ENCODE peak calls at places on chromosomes 1 and 21, in eight cellular contexts. M is MM.1S, G is tibial nerve, T is lung, B is PC-9, O is hepatocyte, Q is kidney epithelial cell, R is AG09319. V is an unnamed sample.

GRCh38 chr1:198523183-198523942 is 17.1 kb downstream of the ATP6V1G3 start:
- DNase-seq in M (no peak), G (no peak), T (no peak), B (no peak), O (no peak), Q (no peak), R (no peak), V (no peak)

GRCh38 chr1:20840731-20841130 is 53.6 kb upstream of the HP1BP3 start:
- DNase-seq in M (no peak), G (no peak), T (no peak), B (no peak), O (no peak), Q (no peak), R (no peak), V (no peak)

GRCh38 chr1:202306535-202307345 is 35.0 kb downstream of the UBE2T start:
- DNase-seq in M (no peak), G (no peak), T (no peak), B (no peak), O (no peak), Q (no peak), R (no peak), V (no peak)

GRCh38 chr1:228695015-228695955 is 40.0 kb upstream of the RHOU start:
- DNase-seq in M (no peak), G (no peak), T (no peak), B (no peak), O (no peak), Q (no peak), R (no peak), V (no peak)

GRCh38 chr21:41600116-41600515 is 92.2 kb upstream of the TMPRSS2 start:
- DNase-seq in M (no peak), G (no peak), T (no peak), B (no peak), O (no peak), Q (no peak), R (no peak), V (no peak)

GRCh38 chr1:243316366-243316989 is 60.6 kb downstream of the SDCCAG8 start:
- DNase-seq in M (no peak), G (no peak), T (no peak), B (no peak), O (no peak), Q (no peak), R (no peak), V (no peak)

GRCh38 chr1:210586785-210587184 is 258.1 kb downstream of the HHAT start:
- DNase-seq in M (no peak), G (no peak), T (no peak), B (no peak), O (no peak), Q (no peak), R (no peak), V (no peak)

GRCh38 chr1:228340686-228341449 is 65.8 kb downstream of the TRIM11 start:
- DNase-seq in M (no peak), G (peak), T (no peak), B (no peak), O (no peak), Q (no peak), R (no peak), V (no peak)

GRCh38 chr1:157773723-157774350 is 3.1 kb downstream of the FCRL2 start:
- DNase-seq in M (peak), G (no peak), T (no peak), B (no peak), O (peak), Q (no peak), R (no peak), V (no peak)

GRCh38 chr1:205182930-205183329 is 28.6 kb downstream of the DSTYK start:
- DNase-seq in M (no peak), G (no peak), T (no peak), B (no peak), O (no peak), Q (no peak), R (no peak), V (no peak)

GRCh38 chr1:195637474-195637873 is 970.8 kb downstream of the KCNT2 start:
- DNase-seq in M (no peak), G (no peak), T (no peak), B (no peak), O (no peak), Q (no peak), R (no peak), V (no peak)

GRCh38 chr1:6127587-6128163 is 52.4 kb downstream of the CHD5 start:
- DNase-seq in M (peak), G (peak), T (peak), B (peak), O (peak), Q (no peak), R (no peak), V (peak)

GRCh38 chr1:31689821-31690220 is 14.0 kb downstream of the COL16A1 start:
- DNase-seq in M (no peak), G (no peak), T (no peak), B (peak), O (peak), Q (peak), R (peak), V (no peak)

GRCh38 chr1:184840596-184840995 is 85.9 kb upstream of the EDEM3 start:
- DNase-seq in M (no peak), G (no peak), T (no peak), B (no peak), O (no peak), Q (no peak), R (no peak), V (no peak)

GRCh38 chr1:229025576-229025975 is 245.3 kb upstream of the RAB4A start:
- DNase-seq in M (no peak), G (no peak), T (no peak), B (no peak), O (no peak), Q (no peak), R (no peak), V (no peak)

GRCh38 chr1:109671067-109671466 is 3.2 kb downstream of the GSTM2 start:
- DNase-seq in M (peak), G (no peak), T (peak), B (no peak), O (no peak), Q (no peak), R (no peak), V (no peak)

DNA sequence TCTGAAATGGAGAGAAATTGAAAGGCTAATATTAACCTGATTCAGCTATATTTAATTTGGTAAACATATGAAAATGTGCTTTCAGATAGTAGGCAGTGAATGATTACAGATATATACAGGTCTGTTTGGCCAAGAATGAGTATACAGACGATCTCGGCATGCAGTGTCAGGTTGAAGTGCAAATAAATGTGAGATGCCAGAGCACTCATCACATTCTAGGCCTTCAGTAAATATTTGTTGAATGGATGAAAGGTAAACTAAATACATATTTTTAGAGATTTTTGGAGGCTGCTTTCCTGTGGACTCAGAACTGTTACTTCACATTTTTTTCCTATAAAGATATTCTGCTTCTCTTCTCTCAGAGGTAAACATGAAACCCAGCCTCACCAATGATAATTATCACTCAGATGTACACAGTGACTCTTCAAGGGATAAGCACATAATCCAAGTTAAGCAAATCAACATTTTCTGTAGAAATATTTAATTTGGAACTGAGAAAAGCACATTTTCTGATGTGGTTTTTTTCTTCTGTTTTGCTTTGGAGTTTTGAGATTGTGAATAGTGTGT is 702.9 kb downstream of the BRINP3 start:
- DNase-seq in M (no peak), G (no peak), T (no peak), B (no peak), O (no peak), Q (no peak), R (no peak), V (no peak)
- TF ChIP-seq CTCF in M (no peak), G (no peak), T (no peak), B (no peak), O (no peak), Q (no peak), R (no peak), V (no peak)

DNA sequence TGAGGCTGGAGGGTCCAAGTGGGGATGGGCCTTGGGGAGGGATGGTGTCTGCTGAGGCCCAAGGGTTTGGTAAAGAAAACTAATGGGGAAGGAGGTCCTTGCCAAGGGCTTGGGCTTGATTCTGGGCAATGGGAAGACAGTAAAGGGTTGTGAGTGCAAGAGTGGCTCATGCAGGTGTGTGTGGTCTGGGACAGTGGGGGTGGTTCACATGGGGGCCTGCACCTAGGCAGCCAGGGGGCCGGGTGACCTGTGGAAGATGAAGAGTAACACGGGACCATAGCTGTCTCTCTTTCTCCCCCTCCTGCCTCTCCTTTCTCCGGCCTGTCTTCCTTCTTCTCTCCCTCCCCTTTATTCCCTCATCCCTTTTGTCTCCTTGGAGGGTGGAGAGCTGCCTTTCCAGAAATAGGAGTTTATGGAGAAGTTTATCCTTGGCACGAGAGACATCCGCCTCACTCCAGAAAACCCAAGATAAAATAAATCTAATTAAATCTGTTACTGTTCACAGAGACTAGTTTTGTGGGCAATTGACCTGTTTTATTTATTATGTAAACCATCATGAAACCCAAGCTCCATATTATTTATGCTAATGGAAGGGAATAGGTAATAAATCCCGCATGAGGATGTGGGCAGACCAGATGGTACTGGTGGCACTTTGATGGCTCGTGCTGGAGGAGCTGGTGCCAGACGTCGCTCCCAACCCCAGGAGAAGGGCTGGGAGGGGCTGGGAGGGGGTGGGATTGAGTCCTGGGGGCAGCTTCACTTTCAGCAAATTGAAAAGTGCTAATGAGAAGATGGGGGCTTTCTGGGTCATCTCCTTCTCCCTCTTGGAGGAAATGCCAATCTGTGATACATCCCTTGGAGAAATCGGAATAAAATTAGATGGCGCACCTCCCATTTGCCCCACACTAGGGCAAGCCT is 272.9 kb upstream of the CSF3R start:
- DNase-seq in M (no peak), G (no peak), T (no peak), B (no peak), O (no peak), Q (no peak), R (no peak), V (no peak)
- TF ChIP-seq CTCF in M (no peak), G (no peak), T (no peak), B (no peak), O (no peak), Q (no peak), R (no peak), V (no peak)

GRCh38 chr21:34548782-34549376 is 36.9 kb upstream of the KCNE1 start:
- DNase-seq in M (peak), G (no peak), T (no peak), B (no peak), O (no peak), Q (no peak), R (no peak), V (no peak)

GRCh38 chr21:34543017-34543416 is 31.0 kb upstream of the KCNE1 start:
- DNase-seq in M (no peak), G (no peak), T (no peak), B (no peak), O (no peak), Q (no peak), R (no peak), V (no peak)

GRCh38 chr21:34545079-34545884 is 33.3 kb upstream of the KCNE1 start:
- DNase-seq in M (peak), G (no peak), T (peak), B (peak), O (peak), Q (peak), R (peak), V (no peak)

GRCh38 chr21:34546556-34546955 is 34.5 kb upstream of the KCNE1 start:
- DNase-seq in M (no peak), G (no peak), T (no peak), B (no peak), O (no peak), Q (no peak), R (no peak), V (no peak)

DNA sequence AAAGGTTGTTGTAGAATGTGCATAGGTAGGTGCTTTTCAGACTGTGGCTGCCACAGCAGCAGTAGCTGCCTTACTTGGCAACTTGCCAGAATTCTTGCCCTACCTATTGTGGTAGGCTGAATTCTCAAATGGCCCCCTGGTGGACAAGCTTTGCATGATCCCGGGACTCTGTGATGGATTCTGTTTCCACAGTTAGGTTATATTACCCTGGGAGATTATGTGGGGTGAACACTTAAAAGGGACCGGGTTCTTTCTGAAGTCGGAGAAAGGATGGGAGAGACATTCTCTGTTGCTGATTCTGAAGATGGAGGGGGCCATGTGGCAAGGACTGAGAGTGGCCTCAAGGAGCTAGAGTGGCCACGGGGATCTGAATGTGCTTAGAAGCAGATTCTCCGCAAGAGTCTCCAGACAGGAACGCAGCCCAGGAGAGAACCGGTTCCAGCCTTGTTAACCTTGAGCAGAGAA is 32.1 kb upstream of the KCNE1 start:
- DNase-seq in M (peak), G (no peak), T (peak), B (peak), O (peak), Q (no peak), R (no peak), V (peak)
- TF ChIP-seq CTCF in M (peak), G (peak), T (peak), B (peak), O (peak), Q (peak), R (peak), V (peak)

GRCh38 chr1:3594706-3595377 is 16.5 kb downstream of the MEGF6 start:
- DNase-seq in M (no peak), G (no peak), T (no peak), B (no peak), O (no peak), Q (no peak), R (no peak), V (no peak)

GRCh38 chr1:3597599-3597964 is 13.7 kb downstream of the MEGF6 start:
- DNase-seq in M (no peak), G (no peak), T (no peak), B (no peak), O (no peak), Q (no peak), R (no peak), V (no peak)

GRCh38 chr1:3598051-3598471 is 13.2 kb downstream of the MEGF6 start:
- DNase-seq in M (no peak), G (no peak), T (peak), B (no peak), O (peak), Q (no peak), R (no peak), V (no peak)

GRCh38 chr1:3596663-3597598 is 14.4 kb downstream of the MEGF6 start:
- DNase-seq in M (no peak), G (no peak), T (no peak), B (no peak), O (no peak), Q (no peak), R (no peak), V (no peak)

DNA sequence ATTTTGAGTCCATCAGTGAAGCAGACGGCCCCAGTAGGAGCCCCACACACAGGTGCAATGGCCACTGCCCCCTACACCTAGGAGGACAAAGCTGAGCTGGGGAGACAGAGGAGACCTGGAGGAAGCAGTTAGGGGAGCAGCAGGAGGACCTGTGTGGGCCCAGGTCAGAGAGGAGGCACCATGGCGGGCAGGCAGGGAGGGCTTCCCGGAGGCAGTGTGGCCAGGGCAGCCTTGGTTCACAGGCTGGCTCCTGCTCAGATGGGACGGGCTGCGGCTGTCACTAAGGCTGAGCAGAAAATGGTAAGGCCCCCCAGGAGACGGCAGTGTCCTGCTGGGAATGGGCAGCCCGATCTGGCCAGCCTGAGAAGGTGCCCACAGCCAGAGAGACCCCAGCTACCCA is 15.4 kb downstream of the MEGF6 start:
- DNase-seq in M (no peak), G (no peak), T (no peak), B (no peak), O (no peak), Q (no peak), R (no peak), V (no peak)
- TF ChIP-seq CTCF in M (no peak), G (no peak), T (no peak), B (no peak), O (no peak), Q (no peak), R (no peak), V (no peak)

GRCh38 chr1:9805006-9805526 is 18.7 kb downstream of the CLSTN1 start:
- DNase-seq in M (no peak), G (no peak), T (no peak), B (no peak), O (no peak), Q (no peak), R (no peak), V (no peak)
- TF ChIP-seq CTCF in M (no peak), G (no peak), T (no peak), B (no peak), O (no peak), Q (no peak), R (no peak), V (no peak)

GRCh38 chr1:11069233-11069950 is 9.6 kb upstream of the SRM start:
- DNase-seq in M (no peak), G (no peak), T (no peak), B (no peak), O (no peak), Q (no peak), R (no peak), V (no peak)

GRCh38 chr1:11068556-11069232 is 8.9 kb upstream of the SRM start:
- DNase-seq in M (no peak), G (no peak), T (no peak), B (no peak), O (no peak), Q (no peak), R (no peak), V (no peak)

GRCh38 chr1:11070876-11071275 is 11.1 kb upstream of the SRM start:
- DNase-seq in M (no peak), G (no peak), T (no peak), B (no peak), O (no peak), Q (no peak), R (no peak), V (no peak)

GRCh38 chr1:11071463-11072215 is 11.8 kb upstream of the SRM start:
- DNase-seq in M (no peak), G (no peak), T (no peak), B (no peak), O (no peak), Q (no peak), R (no peak), V (no peak)

DNA sequence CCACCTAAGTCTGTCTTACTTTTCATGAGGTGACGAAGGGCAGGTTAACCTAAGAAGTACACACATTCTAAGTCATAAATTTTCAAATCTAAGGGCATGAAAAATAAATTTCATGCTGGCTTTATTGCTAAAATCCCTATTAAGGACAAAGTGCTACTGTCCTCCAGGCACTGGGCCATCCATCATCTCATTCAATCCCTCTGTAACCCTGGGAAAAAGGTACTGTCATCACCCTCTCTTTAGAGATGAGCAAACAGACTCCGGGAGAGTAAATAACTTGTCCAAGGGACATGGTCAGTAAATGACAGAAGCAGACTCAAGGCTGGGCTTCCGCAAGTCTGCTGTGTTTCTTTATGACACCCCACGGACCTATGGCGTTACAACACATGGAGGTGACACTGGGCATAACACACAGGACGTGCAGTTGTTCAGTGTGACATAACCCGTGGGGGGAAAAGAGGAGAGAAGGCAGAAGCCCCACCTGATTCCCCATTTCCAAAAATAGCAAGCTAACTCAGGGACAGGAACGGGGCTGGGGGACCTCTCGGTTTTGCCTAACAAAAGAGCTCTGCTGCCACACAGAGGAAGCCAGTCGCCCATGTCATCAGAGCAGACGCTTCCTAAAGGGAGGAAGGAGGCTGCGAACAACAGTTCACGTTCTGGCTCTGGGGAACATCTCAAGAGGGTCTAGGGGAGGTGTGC is 12.5 kb upstream of the SRM start:
- DNase-seq in M (no peak), G (no peak), T (no peak), B (no peak), O (no peak), Q (no peak), R (no peak), V (no peak)
- TF ChIP-seq CTCF in M (no peak), G (no peak), T (no peak), B (no peak), O (no peak), Q (no peak), R (no peak), V (no peak)